ENCODE peak calls at places on chromosomes 12 and 14, in six cellular contexts. Q is glutamatergic neuron, M is fibroblast of the aortic adventitia, O is stomach, C is AG09309, U is NB4. W is an unnamed sample.

GRCh38 chr12:51827925-51828818 is 20.3 kb downstream of the FIGNL2 start:
- DNase-seq in Q (no peak), M (peak; percentile 47), O (peak; percentile 70), C (no peak), U (peak; percentile 44), W (peak; percentile 68)

GRCh38 chr14:61476737-61477410 is 155.5 kb downstream of the PRKCH start:
- DNase-seq in Q (no peak), M (peak; percentile 98), O (peak; percentile 48), C (peak; percentile 95), U (peak; percentile 93), W (peak; percentile 48)

GRCh38 chr14:77031680-77032482 is 3.4 kb upstream of the IRF2BPL start:
- DNase-seq in Q (no peak), M (peak; percentile 83), O (no peak), C (no peak), U (peak; percentile 54), W (peak; percentile 51)

GRCh38 chr14:54138024-54138353 is 181.4 kb upstream of the BMP4 start:
- DNase-seq in Q (no peak), M (peak; percentile 32), O (no peak), C (no peak), U (no peak), W (no peak)

GRCh38 chr12:18897816-18898215 is 159.9 kb downstream of the CAPZA3 start:
- DNase-seq in Q (no peak), M (no peak), O (no peak), C (no peak), U (no peak), W (no peak)

GRCh38 chr12:86264451-86265328 is 8.5 kb upstream of the MGAT4C start:
- DNase-seq in Q (peak; percentile 19), M (no peak), O (peak; percentile 71), C (no peak), U (no peak), W (peak; percentile 32)

GRCh38 chr14:70397746-70398145 is 19.1 kb downstream of the SYNJ2BP start:
- DNase-seq in Q (no peak), M (no peak), O (no peak), C (no peak), U (no peak), W (no peak)

GRCh38 chr14:65846469-65846868 is 433.9 kb downstream of the FUT8 start:
- DNase-seq in Q (no peak), M (no peak), O (no peak), C (no peak), U (peak; percentile 15), W (no peak)

GRCh38 chr14:99955826-99956455 is 109.3 kb upstream of the EVL start:
- DNase-seq in Q (no peak), M (no peak), O (no peak), C (no peak), U (no peak), W (no peak)

GRCh38 chr12:91877022-91877421 is 268.6 kb downstream of the BTG1 start:
- DNase-seq in Q (peak; percentile 19), M (no peak), O (peak; percentile 52), C (no peak), U (peak; percentile 49), W (peak; percentile 64)

GRCh38 chr14:86055512-86055911 is 525.6 kb downstream of the FLRT2 start:
- DNase-seq in Q (no peak), M (peak; percentile 2), O (no peak), C (no peak), U (peak; percentile 7), W (no peak)

GRCh38 chr12:124390442-124391116 is 95.7 kb downstream of the RFLNA start:
- DNase-seq in Q (no peak), M (peak; percentile 80), O (peak; percentile 59), C (no peak), U (peak; percentile 90), W (peak; percentile 63)

GRCh38 chr14:51442513-51443175 is 202.6 kb downstream of the TMX1 start:
- DNase-seq in Q (no peak), M (peak; percentile 99), O (no peak), C (peak; percentile 89), U (no peak), W (no peak)

GRCh38 chr12:93571854-93572711 is at the start of gene SOCS2:
- DNase-seq in Q (peak; percentile 72), M (no peak), O (peak; percentile 31), C (no peak), U (no peak), W (peak; percentile 58)

GRCh38 chr12:92304335-92305066 is 158.9 kb upstream of the BTG1 start:
- DNase-seq in Q (no peak), M (no peak), O (no peak), C (peak; percentile 1), U (no peak), W (no peak)

GRCh38 chr12:77167801-77168200 is 102.4 kb upstream of the E2F7 start:
- DNase-seq in Q (no peak), M (peak; percentile 22), O (no peak), C (no peak), U (peak; percentile 9), W (no peak)

GRCh38 chr12:128784030-128784770 is 39.6 kb downstream of the SLC15A4 start:
- DNase-seq in Q (no peak), M (peak; percentile 11), O (no peak), C (no peak), U (no peak), W (no peak)

GRCh38 chr12:21656931-21657335 is 709 bp downstream of the LDHB start:
- DNase-seq in Q (peak; percentile 39), M (peak; percentile 52), O (peak; percentile 43), C (no peak), U (peak; percentile 83), W (peak; percentile 42)

GRCh38 chr12:4353785-4354208 is 25.7 kb downstream of the FGF23 start:
- DNase-seq in Q (no peak), M (peak; percentile 11), O (no peak), C (no peak), U (peak; percentile 22), W (no peak)

GRCh38 chr12:4355150-4355842 is 24.2 kb downstream of the FGF23 start:
- DNase-seq in Q (no peak), M (no peak), O (no peak), C (no peak), U (peak; percentile 52), W (no peak)

GRCh38 chr12:4355843-4356327 is 23.6 kb downstream of the FGF23 start:
- DNase-seq in Q (peak; percentile 81), M (peak; percentile 11), O (no peak), C (no peak), U (peak; percentile 72), W (peak; percentile 24)
- TF ChIP-seq CTCF in Q (peak; percentile 71), M (peak; percentile 35), O (no peak), C (peak; percentile 49), U (peak; percentile 74), W (peak; percentile 25)

DNA sequence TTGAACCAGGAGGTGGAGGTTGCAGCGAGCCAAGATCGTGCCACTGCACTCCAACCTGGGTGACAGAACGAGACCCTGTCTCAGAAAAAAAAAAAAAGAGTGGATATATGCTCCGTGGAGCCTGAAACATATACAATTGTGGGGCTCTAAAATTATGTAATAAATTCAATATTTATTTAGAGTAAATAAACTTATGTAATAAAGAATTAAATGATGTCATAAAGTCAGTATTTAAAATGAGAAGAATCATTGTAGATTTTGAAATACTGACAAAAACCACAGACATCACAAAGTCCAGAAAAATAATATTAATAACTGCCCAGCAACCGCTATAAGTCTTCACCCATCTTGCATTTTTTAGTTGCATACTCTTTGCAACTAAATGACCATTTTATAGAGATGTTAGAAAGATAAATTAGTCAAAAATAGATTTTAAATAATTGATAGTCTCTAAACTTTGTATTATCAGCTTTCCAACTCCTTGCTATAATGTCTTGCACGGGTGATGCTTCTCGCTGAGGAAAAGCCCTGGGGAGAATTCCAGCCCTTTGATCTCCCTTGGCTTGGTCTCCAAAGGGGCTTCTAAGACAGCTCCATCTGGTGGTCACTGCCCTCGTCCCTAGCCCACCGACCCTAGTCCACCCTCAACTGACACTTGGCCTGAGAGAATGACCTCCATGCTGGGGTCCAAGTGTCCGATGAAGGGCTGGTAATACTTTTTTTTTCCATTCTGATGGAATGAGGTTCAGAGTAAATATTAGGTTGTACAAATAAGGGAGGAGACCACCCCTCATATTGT is 7.9 kb upstream of the TMBIM6 start:
- DNase-seq in Q (peak; percentile 25), M (no peak), O (no peak), C (no peak), U (no peak), W (no peak)
- TF ChIP-seq CTCF in Q (no peak), M (no peak), O (no peak), C (no peak), U (no peak), W (no peak)

DNA sequence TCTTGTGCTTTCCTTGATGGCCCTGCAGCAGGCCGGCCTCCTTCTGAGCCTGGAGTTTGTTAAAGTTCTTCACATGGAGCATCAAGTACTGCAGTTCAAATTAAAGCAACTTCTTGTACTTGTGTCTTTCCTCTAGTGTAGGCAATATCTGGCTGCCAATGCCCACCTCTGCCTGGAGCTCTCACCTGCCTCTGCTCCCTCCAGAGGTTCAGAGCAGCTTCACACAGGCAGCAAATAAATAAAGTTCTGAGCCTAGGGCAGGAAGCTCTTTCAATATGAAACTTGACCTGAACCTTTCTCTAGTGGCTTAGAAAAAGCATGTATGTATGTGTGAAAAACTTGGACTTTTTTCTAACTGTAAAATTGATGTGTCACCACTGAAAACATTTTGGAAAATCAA is 65.9 kb downstream of the ITPR2 start:
- DNase-seq in Q (no peak), M (no peak), O (no peak), C (no peak), U (no peak), W (no peak)
- TF ChIP-seq CTCF in Q (no peak), M (no peak), O (no peak), C (no peak), U (no peak), W (no peak)

GRCh38 chr12:868722-869121 is 80.8 kb downstream of the RAD52 start:
- DNase-seq in Q (no peak), M (no peak), O (no peak), C (no peak), U (no peak), W (no peak)
- TF ChIP-seq CTCF in Q (peak; percentile 24), M (no peak), O (no peak), C (no peak), U (peak; percentile 4), W (no peak)

GRCh38 chr14:95683793-95684192 is 2.4 kb upstream of the TCL1B start:
- DNase-seq in Q (no peak), M (no peak), O (peak; percentile 36), C (no peak), U (peak; percentile 54), W (peak; percentile 16)
- TF ChIP-seq CTCF in Q (peak; percentile 30), M (peak; percentile 20), O (peak; percentile 51), C (peak; percentile 32), U (peak; percentile 85), W (peak; percentile 39)

DNA sequence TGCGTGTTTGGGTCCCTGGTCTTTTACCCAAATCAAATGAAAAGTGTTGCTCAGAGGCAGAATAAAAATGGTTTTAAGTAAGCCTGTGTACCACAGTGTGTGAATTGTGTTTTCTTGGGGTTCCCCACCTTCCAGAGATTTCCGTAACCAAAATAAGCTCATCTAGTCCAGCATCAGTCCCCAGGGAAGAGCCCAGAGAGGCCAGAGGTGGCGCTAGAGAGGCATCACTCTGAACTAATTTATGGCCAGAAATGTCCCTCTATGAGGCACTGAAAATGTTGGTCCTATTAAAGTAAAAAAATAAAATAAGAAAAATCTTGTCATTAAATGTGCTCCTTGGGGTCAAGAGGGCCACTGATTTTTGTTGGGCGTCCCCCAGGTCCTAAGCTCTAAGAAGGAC is 24.9 kb upstream of the PRKAB1 start:
- DNase-seq in Q (peak; percentile 31), M (no peak), O (no peak), C (no peak), U (peak; percentile 20), W (no peak)
- TF ChIP-seq CTCF in Q (peak; percentile 49), M (peak; percentile 26), O (no peak), C (peak; percentile 22), U (peak; percentile 71), W (peak; percentile 8)